ENCODE peak calls at places on chromosomes 3 and 15, in eight cellular contexts. One of them, this sample, is unnamed.

GRCh38 chr15:68471552-68471951 is 39.6 kb upstream of the ITGA11 start:
- DNase-seq in Daoy: no peak
- DNase-seq in ELR: no peak
- DNase-seq in right cardiac atrium: no peak
- DNase-seq in HEK293T: no peak
- DNase-seq in GM04503: no peak
- DNase-seq in hippocampal formation: no peak
- DNase-seq in renal cortical epithelial cell: no peak
- DNase-seq in this sample: peak; percentile 25

GRCh38 chr3:193803288-193803687 is 210.3 kb downstream of the OPA1 start:
- DNase-seq in GM04503: no peak
- DNase-seq in Daoy: no peak
- DNase-seq in hippocampal formation: no peak
- DNase-seq in HEK293T: no peak
- DNase-seq in right cardiac atrium: no peak
- DNase-seq in renal cortical epithelial cell: no peak
- DNase-seq in ELR: no peak
- DNase-seq in this sample: no peak

GRCh38 chr15:52717924-52718323 is 38.7 kb upstream of the ATOSA start:
- DNase-seq in Daoy: no peak
- DNase-seq in GM04503: no peak
- DNase-seq in ELR: no peak
- DNase-seq in HEK293T: no peak
- DNase-seq in right cardiac atrium: no peak
- DNase-seq in renal cortical epithelial cell: no peak
- DNase-seq in hippocampal formation: no peak
- DNase-seq in this sample: no peak

GRCh38 chr3:55167586-55168317 is 239.9 kb upstream of the LRTM1 start:
- DNase-seq in ELR: peak; percentile 94
- DNase-seq in Daoy: peak; percentile 60
- DNase-seq in hippocampal formation: no peak
- DNase-seq in HEK293T: no peak
- DNase-seq in GM04503: peak; percentile 64
- DNase-seq in renal cortical epithelial cell: peak; percentile 47
- DNase-seq in right cardiac atrium: no peak
- DNase-seq in this sample: no peak

GRCh38 chr3:127451321-127451720 is 139.2 kb downstream of the TPRA1 start:
- DNase-seq in ELR: no peak
- DNase-seq in hippocampal formation: no peak
- DNase-seq in Daoy: no peak
- DNase-seq in renal cortical epithelial cell: no peak
- DNase-seq in right cardiac atrium: no peak
- DNase-seq in HEK293T: no peak
- DNase-seq in GM04503: no peak
- DNase-seq in this sample: no peak

GRCh38 chr3:141399979-141400971 is 32.0 kb downstream of the ZBTB38 start:
- DNase-seq in renal cortical epithelial cell: peak; percentile 37
- DNase-seq in HEK293T: no peak
- DNase-seq in hippocampal formation: no peak
- DNase-seq in right cardiac atrium: no peak
- DNase-seq in ELR: no peak
- DNase-seq in GM04503: no peak
- DNase-seq in Daoy: no peak
- DNase-seq in this sample: no peak

GRCh38 chr3:38595393-38595792 is 54.1 kb downstream of the SCN5A start:
- DNase-seq in HEK293T: no peak
- DNase-seq in Daoy: no peak
- DNase-seq in GM04503: no peak
- DNase-seq in ELR: no peak
- DNase-seq in hippocampal formation: no peak
- DNase-seq in right cardiac atrium: no peak
- DNase-seq in renal cortical epithelial cell: no peak
- DNase-seq in this sample: no peak

GRCh38 chr15:75583689-75584088 is 4.6 kb upstream of the PTPN9 start:
- DNase-seq in renal cortical epithelial cell: no peak
- DNase-seq in hippocampal formation: no peak
- DNase-seq in ELR: no peak
- DNase-seq in right cardiac atrium: no peak
- DNase-seq in GM04503: no peak
- DNase-seq in Daoy: no peak
- DNase-seq in HEK293T: no peak
- DNase-seq in this sample: no peak

GRCh38 chr3:177530908-177531307 is 333.6 kb upstream of the TBL1XR1 start:
- DNase-seq in right cardiac atrium: no peak
- DNase-seq in hippocampal formation: no peak
- DNase-seq in renal cortical epithelial cell: no peak
- DNase-seq in Daoy: no peak
- DNase-seq in HEK293T: no peak
- DNase-seq in GM04503: no peak
- DNase-seq in ELR: no peak
- DNase-seq in this sample: no peak

GRCh38 chr3:132134611-132135010 is 99.8 kb upstream of the CPNE4 start:
- DNase-seq in ELR: peak; percentile 92
- DNase-seq in right cardiac atrium: no peak
- DNase-seq in HEK293T: no peak
- DNase-seq in hippocampal formation: no peak
- DNase-seq in GM04503: peak; percentile 79
- DNase-seq in Daoy: peak; percentile 79
- DNase-seq in renal cortical epithelial cell: peak; percentile 92
- DNase-seq in this sample: peak; percentile 88

GRCh38 chr15:83282859-83283812 is 1.3 kb downstream of the BNC1 start:
- DNase-seq in Daoy: peak; percentile 67
- DNase-seq in renal cortical epithelial cell: no peak
- DNase-seq in hippocampal formation: no peak
- DNase-seq in HEK293T: peak; percentile 61
- DNase-seq in ELR: peak; percentile 61
- DNase-seq in right cardiac atrium: peak; percentile 38
- DNase-seq in GM04503: no peak
- DNase-seq in this sample: no peak

GRCh38 chr3:193190387-193190786 is 50.6 kb upstream of the PLAAT1 start:
- DNase-seq in HEK293T: peak; percentile 53
- DNase-seq in right cardiac atrium: no peak
- DNase-seq in Daoy: peak; percentile 11
- DNase-seq in renal cortical epithelial cell: peak; percentile 28
- DNase-seq in ELR: peak; percentile 15
- DNase-seq in hippocampal formation: peak; percentile 5
- DNase-seq in GM04503: no peak
- DNase-seq in this sample: no peak

GRCh38 chr3:48949376-48949717 is 30.7 kb downstream of the ARIH2 start:
- DNase-seq in ELR: no peak
- DNase-seq in right cardiac atrium: no peak
- DNase-seq in renal cortical epithelial cell: peak; percentile 36
- DNase-seq in hippocampal formation: no peak
- DNase-seq in HEK293T: no peak
- DNase-seq in GM04503: no peak
- DNase-seq in Daoy: no peak
- DNase-seq in this sample: no peak